ENCODE peak calls at places on chromosomes 3 and 15, in four cellular contexts. K is K562, M is endothelial cell of umbilical vein, G is GM12878. F is an unnamed sample.

GRCh38 chr3:132543016-132543739 is 53.9 kb upstream of the ACKR4 start:
- DNase-seq in K (peak; percentile 21), M (peak; percentile 89), G (peak; percentile 7), F (peak; percentile 97)

GRCh38 chr15:93720607-93721006 is 510.8 kb upstream of the MCTP2 start:
- DNase-seq in K (no peak), M (no peak), G (no peak), F (no peak)

GRCh38 chr15:66816201-66816600 is 114.2 kb downstream of the SMAD6 start:
- DNase-seq in K (no peak), M (no peak), G (no peak), F (no peak)

GRCh38 chr3:29385056-29385455 is 104.2 kb downstream of the RBMS3 start:
- DNase-seq in K (no peak), M (no peak), G (no peak), F (no peak)

GRCh38 chr3:110384601-110385000 is 687.0 kb upstream of the NECTIN3 start:
- DNase-seq in K (no peak), M (no peak), G (no peak), F (peak; percentile 84)

GRCh38 chr15:67946701-67947100 is 106.9 kb upstream of the RNU6-1 start:
- DNase-seq in K (no peak), M (no peak), G (peak; percentile 68), F (no peak)

GRCh38 chr15:101472033-101472432 is 17.5 kb downstream of the PCSK6 start:
- DNase-seq in K (no peak), M (no peak), G (no peak), F (no peak)

GRCh38 chr3:37498126-37499039 is 324.0 kb upstream of the LRRFIP2 start:
- DNase-seq in K (no peak), M (no peak), G (no peak), F (no peak)

GRCh38 chr15:96487245-96487644 is 156.7 kb downstream of the NR2F2 start:
- DNase-seq in K (no peak), M (no peak), G (no peak), F (no peak)

GRCh38 chr3:126659915-126660886 is 5.3 kb upstream of the TXNRD3 start:
- DNase-seq in K (no peak), M (no peak), G (no peak), F (no peak)

GRCh38 chr3:127233371-127233770 is 40.4 kb downstream of the PRR23E start:
- DNase-seq in K (no peak), M (no peak), G (no peak), F (no peak)

GRCh38 chr3:28645149-28645548 is 296.5 kb upstream of the AZI2 start:
- DNase-seq in K (no peak), M (no peak), G (no peak), F (no peak)

GRCh38 chr15:59313703-59314332 is 58.9 kb downstream of the MYO1E start:
- DNase-seq in K (no peak), M (no peak), G (peak; percentile 81), F (peak; percentile 47)

GRCh38 chr15:67331676-67332075 is 77.1 kb downstream of the IQCH start:
- DNase-seq in K (no peak), M (no peak), G (no peak), F (peak; percentile 7)

GRCh38 chr3:65497846-65498245 is 540.9 kb downstream of the MAGI1 start:
- DNase-seq in K (no peak), M (no peak), G (no peak), F (no peak)

GRCh38 chr3:16884084-16884747 is 539 bp upstream of the PLCL2 start:
- DNase-seq in K (peak; percentile 38), M (peak; percentile 55), G (no peak), F (peak; percentile 6)

GRCh38 chr3:161689699-161690098 is 193.1 kb downstream of the OTOL1 start:
- DNase-seq in K (no peak), M (no peak), G (no peak), F (no peak)

GRCh38 chr3:45593708-45594601 is 596 bp upstream of the LIMD1 start:
- DNase-seq in K (peak; percentile 85), M (peak; percentile 77), G (no peak), F (peak; percentile 68)

GRCh38 chr15:68278345-68279217 is 1.0 kb downstream of the FEM1B start:
- DNase-seq in K (peak; percentile 78), M (peak; percentile 79), G (no peak), F (peak; percentile 35)

GRCh38 chr3:88626426-88627120 is 476.8 kb downstream of the C3orf38 start:
- DNase-seq in K (no peak), M (no peak), G (no peak), F (no peak)

GRCh38 chr15:31347067-31347975 is 20.7 kb downstream of the KLF13 start:
- DNase-seq in K (no peak), M (no peak), G (no peak), F (no peak)

GRCh38 chr3:30933478-30934207 is 39.2 kb upstream of the GADL1 start:
- DNase-seq in K (no peak), M (no peak), G (no peak), F (no peak)

GRCh38 chr3:101725890-101726275 is 1.5 kb downstream of the CEP97 start:
- DNase-seq in K (no peak), M (no peak), G (no peak), F (no peak)

GRCh38 chr15:92653836-92654524 is 1.6 kb downstream of the FAM174B start:
- DNase-seq in K (no peak), M (peak; percentile 83), G (no peak), F (no peak)

GRCh38 chr15:74835312-74835823 is 7.6 kb downstream of the ULK3 start:
- DNase-seq in K (peak; percentile 68), M (peak; percentile 51), G (no peak), F (peak; percentile 36)

GRCh38 chr3:71518089-71518488 is 65.4 kb downstream of the FOXP1 start:
- DNase-seq in K (no peak), M (no peak), G (no peak), F (no peak)

GRCh38 chr3:34683851-34684250 is 885.4 kb downstream of the PDCD6IP start:
- DNase-seq in K (peak; percentile 75), M (peak; percentile 42), G (peak; percentile 9), F (peak; percentile 11)

GRCh38 chr3:106339551-106339950 is 470.7 kb upstream of the CBLB start:
- DNase-seq in K (no peak), M (no peak), G (no peak), F (peak; percentile 23)

GRCh38 chr15:25930931-25931330 is 67.8 kb upstream of the ATP10A start:
- DNase-seq in K (no peak), M (no peak), G (no peak), F (no peak)

GRCh38 chr15:92365079-92365478 is 28.6 kb upstream of the ST8SIA2 start:
- DNase-seq in K (no peak), M (no peak), G (no peak), F (no peak)

GRCh38 chr15:74983725-74984231 is 11.6 kb upstream of the SCAMP5 start:
- DNase-seq in K (no peak), M (no peak), G (peak; percentile 27), F (no peak)

GRCh38 chr3:139629033-139629432 is 48.7 kb downstream of the NMNAT3 start:
- DNase-seq in K (peak; percentile 9), M (no peak), G (no peak), F (peak; percentile 2)
- TF ChIP-seq FOS in K (no peak), M (no peak), G (no peak), F (no peak)

DNA sequence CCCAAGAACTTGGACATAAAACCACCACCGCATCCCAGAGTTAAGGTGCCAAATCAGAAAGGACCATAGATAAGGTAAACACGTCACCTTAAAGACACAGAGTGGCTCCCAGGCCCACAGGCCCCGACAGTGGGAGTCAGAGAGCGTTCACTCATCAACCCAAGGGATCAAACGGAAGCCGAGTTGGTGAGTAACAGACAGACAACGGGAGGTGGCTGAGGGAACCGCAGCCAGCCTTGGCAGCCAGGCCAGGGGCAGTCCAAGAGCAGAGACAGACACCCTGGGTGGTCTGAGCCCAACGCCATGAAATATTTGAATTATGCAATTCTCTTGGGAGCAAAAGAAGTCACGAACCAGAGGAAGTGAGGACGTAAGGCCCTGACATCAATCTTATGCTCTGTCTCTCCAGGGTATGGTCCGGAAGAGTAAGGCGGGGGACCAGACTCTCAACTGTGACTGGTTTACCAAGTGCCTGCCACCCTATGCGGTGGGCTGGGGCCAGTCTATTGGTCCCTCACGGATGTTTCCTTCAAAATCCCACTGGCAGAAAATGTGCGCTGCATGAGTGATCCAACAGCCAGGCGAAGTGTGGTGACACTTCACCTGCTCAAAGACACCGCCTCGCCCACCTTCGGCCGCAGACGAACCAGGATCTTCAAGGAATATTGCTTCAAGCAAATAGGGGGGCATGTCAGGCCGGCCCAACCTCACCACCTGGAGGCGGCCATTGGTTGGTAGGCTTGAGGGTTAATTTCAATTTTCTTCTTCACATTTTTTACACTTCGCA is 34.3 kb downstream of the TMEM44 start:
- DNase-seq in K (no peak), M (no peak), G (no peak), F (peak; percentile 88)
- H3K4me3 ChIP-seq in K (no peak overlapping the region), M (no peak overlapping the region), G (no peak overlapping the region), F (no peak overlapping the region)

DNA sequence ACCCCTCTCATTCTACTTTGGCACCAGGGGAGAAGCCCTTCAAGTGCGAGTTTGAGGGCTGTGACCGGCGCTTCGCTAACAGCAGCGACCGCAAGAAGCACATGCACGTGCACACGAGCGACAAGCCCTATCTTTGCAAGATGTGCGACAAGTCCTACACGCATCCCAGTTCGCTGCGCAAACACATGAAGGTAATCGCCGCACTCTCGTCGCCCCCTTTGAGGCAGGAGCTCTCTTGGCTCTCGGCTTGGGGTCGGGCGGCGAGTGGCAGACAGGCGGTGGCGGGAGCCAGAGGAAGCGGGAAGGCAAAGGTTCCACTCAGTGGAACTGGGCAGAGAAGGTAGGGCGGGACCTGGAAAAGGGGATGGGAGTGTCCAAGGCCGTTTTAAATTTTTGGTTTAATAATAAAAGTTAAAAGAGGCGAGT is 3.3 kb downstream of the ZIC1 start:
- DNase-seq in K (no peak), M (no peak), G (no peak), F (no peak)
- TF ChIP-seq FOS in K (no peak), M (no peak), G (no peak), F (no peak)

DNA sequence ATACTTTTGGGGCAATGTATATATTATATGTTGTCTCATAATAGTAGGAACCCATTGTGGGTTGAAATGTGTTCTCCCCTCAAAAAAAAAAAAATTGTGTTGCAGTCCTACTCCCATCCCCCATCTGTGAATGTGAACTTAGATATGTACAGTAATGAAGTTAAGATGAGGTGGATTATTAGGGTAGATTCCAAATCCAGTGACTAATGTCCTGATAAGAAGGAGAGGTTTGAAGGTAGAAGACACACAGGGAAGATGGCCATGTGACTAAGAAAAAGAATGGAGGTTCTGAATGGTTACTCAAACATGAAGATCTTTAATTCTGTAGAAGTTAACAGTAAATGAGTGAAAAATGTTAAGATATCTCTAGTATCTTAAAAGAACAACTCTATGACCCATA is 3.0 kb upstream of the ATOSA start:
- DNase-seq in K (no peak), M (no peak), G (no peak), F (no peak)
- H3K4me3 ChIP-seq in K (no peak overlapping the region), M (no peak overlapping the region), G (no peak overlapping the region), F (no peak overlapping the region)

DNA sequence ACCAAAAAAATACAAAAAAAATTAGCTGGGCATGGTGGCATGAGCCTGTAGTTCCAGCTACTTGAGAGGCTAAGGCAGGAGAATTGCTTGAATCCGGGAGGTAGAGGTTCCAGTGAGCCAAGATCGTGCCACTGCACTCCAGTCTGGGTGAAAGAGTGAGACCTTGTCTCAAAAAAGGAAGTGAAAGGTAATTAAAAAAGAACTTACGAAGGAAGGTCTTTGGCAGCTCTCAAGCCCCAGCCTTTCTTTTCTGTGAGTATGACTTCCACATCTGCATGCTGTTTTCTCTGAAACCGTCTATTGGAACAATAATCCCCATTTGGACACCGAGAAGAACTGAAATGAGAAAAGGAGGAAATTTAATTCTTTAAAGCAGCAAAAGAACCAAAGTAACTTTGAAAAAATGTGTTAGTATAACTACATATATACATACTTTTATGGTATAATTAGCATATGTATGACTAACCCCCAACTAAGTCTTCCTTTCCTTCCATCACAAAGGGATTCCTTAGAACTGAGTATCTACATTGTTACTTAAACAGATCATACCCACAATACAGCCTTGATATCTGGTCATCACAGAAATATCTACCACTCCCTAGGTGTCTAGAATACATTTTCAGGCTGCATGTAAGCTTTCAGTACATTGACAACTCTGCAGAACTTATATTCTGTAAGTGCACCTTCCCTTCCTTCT is 50.1 kb downstream of the SETD2 start:
- DNase-seq in K (no peak), M (no peak), G (peak; percentile 20), F (peak; percentile 92)
- TF ChIP-seq FOS in K (no peak), M (no peak), G (no peak), F (peak; percentile 62)

F was measured in IMR-90.